ENCODE peak calls at places on chromosomes 16 and 17, in eight cellular contexts. One of them, this sample, is unnamed.
A peak's percentile ranks its signal among the peaks of the same experiment; 100 is the strongest.

GRCh38 chr17:49187301-49187700 is 23.1 kb downstream of the GNGT2 start:
- DNase-seq in psoas muscle: no peak
- DNase-seq in prostate gland: no peak
- DNase-seq in stomach: no peak
- DNase-seq in H1: no peak
- DNase-seq in body of pancreas: no peak
- DNase-seq in OCI-LY7: no peak
- DNase-seq in heart left ventricle: no peak
- DNase-seq in this sample: no peak

GRCh38 chr17:63440127-63440769 is 5.9 kb downstream of the CYB561 start:
- DNase-seq in psoas muscle: no peak
- DNase-seq in prostate gland: no peak
- DNase-seq in stomach: no peak
- DNase-seq in H1: no peak
- DNase-seq in body of pancreas: no peak
- DNase-seq in OCI-LY7: no peak
- DNase-seq in heart left ventricle: no peak
- DNase-seq in this sample: no peak

GRCh38 chr17:17758443-17758842 is 77.2 kb downstream of the RAI1 start:
- DNase-seq in psoas muscle: no peak
- DNase-seq in prostate gland: no peak
- DNase-seq in stomach: no peak
- DNase-seq in H1: no peak
- DNase-seq in body of pancreas: no peak
- DNase-seq in OCI-LY7: peak; percentile 86
- DNase-seq in heart left ventricle: no peak
- DNase-seq in this sample: no peak

GRCh38 chr16:17499223-17499902 is 28.6 kb upstream of the XYLT1 start:
- DNase-seq in psoas muscle: no peak
- DNase-seq in prostate gland: no peak
- DNase-seq in stomach: no peak
- DNase-seq in H1: no peak
- DNase-seq in body of pancreas: no peak
- DNase-seq in OCI-LY7: no peak
- DNase-seq in heart left ventricle: no peak
- DNase-seq in this sample: no peak

GRCh38 chr17:48671697-48672171 is 45.6 kb upstream of the HOXB9 start:
- DNase-seq in psoas muscle: peak; percentile 82
- DNase-seq in prostate gland: peak; percentile 81
- DNase-seq in stomach: peak; percentile 86
- DNase-seq in H1: peak; percentile 93
- DNase-seq in body of pancreas: peak; percentile 85
- DNase-seq in OCI-LY7: peak; percentile 38
- DNase-seq in heart left ventricle: peak; percentile 84
- DNase-seq in this sample: peak; percentile 83

GRCh38 chr17:76597156-76598003 is 11.7 kb upstream of the ST6GALNAC2 start:
- DNase-seq in psoas muscle: no peak
- DNase-seq in prostate gland: peak; percentile 79
- DNase-seq in stomach: no peak
- DNase-seq in H1: no peak
- DNase-seq in body of pancreas: no peak
- DNase-seq in OCI-LY7: peak; percentile 21
- DNase-seq in heart left ventricle: no peak
- DNase-seq in this sample: no peak

GRCh38 chr16:56932588-56933265 is 785 bp downstream of the HERPUD1 start:
- DNase-seq in psoas muscle: peak; percentile 74
- DNase-seq in prostate gland: peak; percentile 81
- DNase-seq in stomach: peak; percentile 80
- DNase-seq in H1: peak; percentile 55
- DNase-seq in body of pancreas: peak; percentile 78
- DNase-seq in OCI-LY7: peak; percentile 66
- DNase-seq in heart left ventricle: peak; percentile 88
- DNase-seq in this sample: peak; percentile 91

GRCh38 chr16:81755915-81756644 is 23.0 kb upstream of the PLCG2 start:
- DNase-seq in psoas muscle: no peak
- DNase-seq in prostate gland: no peak
- DNase-seq in stomach: no peak
- DNase-seq in H1: no peak
- DNase-seq in body of pancreas: no peak
- DNase-seq in OCI-LY7: no peak
- DNase-seq in heart left ventricle: no peak
- DNase-seq in this sample: no peak

GRCh38 chr16:28210979-28211505 is 723 bp downstream of the XPO6 start:
- DNase-seq in psoas muscle: peak; percentile 80
- DNase-seq in prostate gland: peak; percentile 27
- DNase-seq in stomach: peak; percentile 64
- DNase-seq in H1: peak; percentile 54
- DNase-seq in body of pancreas: peak; percentile 60
- DNase-seq in OCI-LY7: peak; percentile 61
- DNase-seq in heart left ventricle: peak; percentile 88
- DNase-seq in this sample: peak; percentile 64

GRCh38 chr17:50173335-50173941 is 7.6 kb downstream of the SGCA start:
- DNase-seq in psoas muscle: peak; percentile 38
- DNase-seq in prostate gland: no peak
- DNase-seq in stomach: no peak
- DNase-seq in H1: no peak
- DNase-seq in body of pancreas: no peak
- DNase-seq in OCI-LY7: no peak
- DNase-seq in heart left ventricle: peak; percentile 52
- DNase-seq in this sample: peak; percentile 87

GRCh38 chr17:74484066-74484465 is 17.6 kb downstream of the CD300A start:
- DNase-seq in psoas muscle: no peak
- DNase-seq in prostate gland: no peak
- DNase-seq in stomach: no peak
- DNase-seq in H1: no peak
- DNase-seq in body of pancreas: no peak
- DNase-seq in OCI-LY7: no peak
- DNase-seq in heart left ventricle: no peak
- DNase-seq in this sample: peak; percentile 31

GRCh38 chr16:67405336-67405735 is 10.9 kb downstream of the ZDHHC1 start:
- DNase-seq in psoas muscle: no peak
- DNase-seq in prostate gland: no peak
- DNase-seq in stomach: no peak
- DNase-seq in H1: no peak
- DNase-seq in body of pancreas: no peak
- DNase-seq in OCI-LY7: no peak
- DNase-seq in heart left ventricle: no peak
- DNase-seq in this sample: no peak

GRCh38 chr16:67406111-67406593 is 10.1 kb downstream of the ZDHHC1 start:
- DNase-seq in psoas muscle: no peak
- DNase-seq in prostate gland: no peak
- DNase-seq in stomach: no peak
- DNase-seq in H1: no peak
- DNase-seq in body of pancreas: no peak
- DNase-seq in OCI-LY7: no peak
- DNase-seq in heart left ventricle: no peak
- DNase-seq in this sample: no peak

GRCh38 chr16:67407788-67408452 is 8.4 kb downstream of the ZDHHC1 start:
- DNase-seq in psoas muscle: no peak
- DNase-seq in prostate gland: no peak
- DNase-seq in stomach: no peak
- DNase-seq in H1: no peak
- DNase-seq in body of pancreas: no peak
- DNase-seq in OCI-LY7: no peak
- DNase-seq in heart left ventricle: no peak
- DNase-seq in this sample: no peak

GRCh38 chr16:67406628-67407027 is 9.6 kb downstream of the ZDHHC1 start:
- DNase-seq in psoas muscle: no peak
- DNase-seq in prostate gland: no peak
- DNase-seq in stomach: no peak
- DNase-seq in H1: no peak
- DNase-seq in body of pancreas: no peak
- DNase-seq in OCI-LY7: no peak
- DNase-seq in heart left ventricle: no peak
- DNase-seq in this sample: no peak

DNA sequence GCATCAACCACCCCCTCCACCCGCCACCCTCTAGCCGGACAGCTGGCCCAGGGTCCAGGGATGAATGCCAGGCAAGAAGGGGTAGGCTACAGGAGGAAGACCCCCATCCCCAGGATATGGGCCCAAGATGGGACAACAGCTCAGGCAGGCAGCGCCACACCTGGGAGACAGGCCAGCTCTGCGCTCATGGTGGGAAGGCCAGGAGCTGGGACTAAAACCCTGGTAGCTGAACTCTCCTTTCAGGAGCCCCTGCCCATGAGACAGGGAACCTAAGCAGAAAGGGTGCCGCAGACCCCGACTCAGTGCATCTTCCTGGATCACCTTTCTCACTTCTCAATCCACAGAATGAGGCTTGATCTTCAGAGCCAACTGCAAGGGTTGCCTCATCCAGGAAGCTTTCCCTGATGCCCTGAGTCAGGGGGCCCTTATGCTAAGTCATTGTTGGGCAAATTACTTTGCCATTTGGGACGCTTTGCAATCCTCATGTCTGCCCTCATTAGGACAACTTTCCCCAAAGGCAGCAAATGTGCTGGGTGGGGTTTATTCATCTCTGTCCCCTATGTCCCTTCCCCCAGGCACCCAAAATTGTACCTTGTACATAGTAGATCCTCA is 9.0 kb downstream of the ZDHHC1 start:
- DNase-seq in psoas muscle: no peak
- DNase-seq in prostate gland: no peak
- DNase-seq in stomach: no peak
- DNase-seq in H1: no peak
- DNase-seq in body of pancreas: no peak
- DNase-seq in OCI-LY7: no peak
- DNase-seq in heart left ventricle: no peak
- DNase-seq in this sample: no peak
- H3K27ac ChIP-seq in psoas muscle: peak overlapping the region; percentile 87
- H3K27ac ChIP-seq in prostate gland: peak overlapping the region; percentile 94
- H3K27ac ChIP-seq in stomach: peak overlapping the region; percentile 74
- H3K27ac ChIP-seq in H1: no peak overlapping the region
- H3K27ac ChIP-seq in body of pancreas: no peak overlapping the region
- H3K27ac ChIP-seq in OCI-LY7: no peak overlapping the region
- H3K27ac ChIP-seq in heart left ventricle: no peak overlapping the region
- H3K27ac ChIP-seq in this sample: peak overlapping the region; percentile 41

GRCh38 chr17:38872671-38873385 is 3.0 kb downstream of the LASP1 start:
- DNase-seq in psoas muscle: no peak
- DNase-seq in prostate gland: no peak
- DNase-seq in stomach: peak; percentile 75
- DNase-seq in H1: no peak
- DNase-seq in body of pancreas: peak; percentile 69
- DNase-seq in OCI-LY7: no peak
- DNase-seq in heart left ventricle: no peak
- DNase-seq in this sample: no peak

GRCh38 chr17:38871992-38872605 is 2.2 kb downstream of the LASP1 start:
- DNase-seq in psoas muscle: no peak
- DNase-seq in prostate gland: no peak
- DNase-seq in stomach: no peak
- DNase-seq in H1: no peak
- DNase-seq in body of pancreas: no peak
- DNase-seq in OCI-LY7: peak; percentile 43
- DNase-seq in heart left ventricle: peak; percentile 47
- DNase-seq in this sample: no peak

GRCh38 chr17:38869647-38870258 is at the start of gene LASP1:
- DNase-seq in psoas muscle: peak; percentile 87
- DNase-seq in prostate gland: peak; percentile 89
- DNase-seq in stomach: peak; percentile 92
- DNase-seq in H1: peak; percentile 84
- DNase-seq in body of pancreas: peak; percentile 88
- DNase-seq in OCI-LY7: peak; percentile 94
- DNase-seq in heart left ventricle: peak; percentile 96
- DNase-seq in this sample: peak; percentile 89

GRCh38 chr17:38870259-38871165 is 654 bp downstream of the LASP1 start:
- DNase-seq in psoas muscle: peak; percentile 76
- DNase-seq in prostate gland: peak; percentile 69
- DNase-seq in stomach: peak; percentile 75
- DNase-seq in H1: peak; percentile 79
- DNase-seq in body of pancreas: peak; percentile 65
- DNase-seq in OCI-LY7: peak; percentile 84
- DNase-seq in heart left ventricle: peak; percentile 87
- DNase-seq in this sample: peak; percentile 91

GRCh38 chr17:38871247-38871991 is 1.6 kb downstream of the LASP1 start:
- DNase-seq in psoas muscle: peak; percentile 70
- DNase-seq in prostate gland: peak; percentile 21
- DNase-seq in stomach: peak; percentile 76
- DNase-seq in H1: no peak
- DNase-seq in body of pancreas: peak; percentile 86
- DNase-seq in OCI-LY7: peak; percentile 73
- DNase-seq in heart left ventricle: no peak
- DNase-seq in this sample: peak; percentile 88
- TF ChIP-seq CTCF in psoas muscle: no peak
- TF ChIP-seq CTCF in prostate gland: no peak
- TF ChIP-seq CTCF in stomach: no peak
- TF ChIP-seq CTCF in H1: no peak
- TF ChIP-seq CTCF in body of pancreas: peak; percentile 28
- TF ChIP-seq CTCF in OCI-LY7: peak; percentile 53
- TF ChIP-seq CTCF in heart left ventricle: peak; percentile 7
- TF ChIP-seq CTCF in this sample: no peak

DNA sequence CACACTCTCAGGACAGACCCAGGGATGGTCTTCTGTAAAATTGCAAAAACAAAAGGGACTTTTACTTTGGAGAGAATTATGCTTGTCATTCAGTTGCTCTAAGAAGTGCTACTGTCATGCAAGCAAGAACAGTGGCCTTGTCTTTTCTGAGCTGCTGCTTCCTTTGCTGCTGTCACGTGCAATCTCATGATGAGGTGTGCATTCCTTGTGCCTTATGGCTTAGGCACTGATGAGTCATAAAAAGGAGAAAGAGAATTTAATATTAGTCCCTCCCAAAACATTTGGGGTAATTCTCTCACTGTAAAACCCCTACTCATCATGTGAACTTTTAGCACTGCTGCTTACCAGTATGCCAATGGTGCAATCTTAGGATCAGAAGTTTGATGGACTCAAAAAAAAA is 2051.3 kb downstream of the TP53TG3F start:
- DNase-seq in psoas muscle: no peak
- DNase-seq in prostate gland: no peak
- DNase-seq in stomach: no peak
- DNase-seq in H1: no peak
- DNase-seq in body of pancreas: no peak
- DNase-seq in OCI-LY7: no peak
- DNase-seq in heart left ventricle: no peak
- DNase-seq in this sample: no peak
- H3K9me3 ChIP-seq in psoas muscle: no peaks in the 10 kb centered on the region
- H3K9me3 ChIP-seq in prostate gland: no peaks in the 10 kb centered on the region
- H3K9me3 ChIP-seq in stomach: peaks cover 16% of the 10 kb centered on the region
- H3K9me3 ChIP-seq in H1: peaks cover 38% of the 10 kb centered on the region
- H3K9me3 ChIP-seq in body of pancreas: no peaks in the 10 kb centered on the region
- H3K9me3 ChIP-seq in OCI-LY7: no peaks in the 10 kb centered on the region
- H3K9me3 ChIP-seq in heart left ventricle: no peaks in the 10 kb centered on the region
- H3K9me3 ChIP-seq in this sample: peaks cover 14% of the 10 kb centered on the region

DNA sequence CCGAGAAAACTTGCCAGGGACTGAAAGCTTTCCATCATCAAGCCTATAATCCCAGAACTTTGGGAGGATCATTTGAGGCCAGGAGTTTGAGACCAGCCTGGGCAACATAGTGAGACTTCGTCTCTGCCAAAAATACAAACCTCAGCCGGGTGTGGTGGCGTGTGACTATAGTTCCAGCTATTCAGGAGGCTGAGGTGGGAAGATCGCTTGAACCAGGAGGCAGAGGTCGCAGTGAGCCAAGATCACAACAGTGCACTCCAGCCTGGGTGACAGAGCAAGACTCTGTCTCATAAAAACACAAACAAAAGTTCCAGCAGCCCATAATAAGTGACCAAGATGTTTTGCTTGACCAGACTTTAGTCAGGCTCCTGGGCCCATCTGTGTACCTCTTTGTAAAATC is 1.9 kb downstream of the MEAK7 start:
- DNase-seq in psoas muscle: no peak
- DNase-seq in prostate gland: no peak
- DNase-seq in stomach: no peak
- DNase-seq in H1: no peak
- DNase-seq in body of pancreas: no peak
- DNase-seq in OCI-LY7: no peak
- DNase-seq in heart left ventricle: peak; percentile 46
- DNase-seq in this sample: peak; percentile 13
- H3K27ac ChIP-seq in psoas muscle: no peak overlapping the region
- H3K27ac ChIP-seq in prostate gland: no peak overlapping the region
- H3K27ac ChIP-seq in stomach: no peak overlapping the region
- H3K27ac ChIP-seq in H1: no peak overlapping the region
- H3K27ac ChIP-seq in body of pancreas: no peak overlapping the region
- H3K27ac ChIP-seq in OCI-LY7: no peak overlapping the region
- H3K27ac ChIP-seq in heart left ventricle: no peak overlapping the region
- H3K27ac ChIP-seq in this sample: no peak overlapping the region